ENCODE peak calls at places on chromosomes 1 and 21, in six cellular contexts. C is uterus, J is H1, X is esophagus squamous epithelium, G is Peyer's patch, P is body of pancreas. Z is an unnamed sample.

GRCh38 chr1:198632007-198632406 is 6.8 kb upstream of the PTPRC start:
- DNase-seq in C (no peak), J (no peak), X (no peak), G (no peak), P (no peak), Z (peak; percentile 50)

GRCh38 chr1:232562855-232563510 is 67.0 kb downstream of the SIPA1L2 start:
- DNase-seq in C (no peak), J (no peak), X (no peak), G (no peak), P (no peak), Z (no peak)

GRCh38 chr1:119885903-119886783 is 10.2 kb downstream of the ADAM30 start:
- DNase-seq in C (peak; percentile 38), J (no peak), X (no peak), G (peak; percentile 68), P (peak; percentile 66), Z (peak; percentile 79)

GRCh38 chr1:203839081-203839480 is 22.3 kb upstream of the SNRPE start:
- DNase-seq in C (no peak), J (no peak), X (no peak), G (no peak), P (no peak), Z (no peak)

GRCh38 chr1:19009126-19009881 is 52.8 kb upstream of the IFFO2 start:
- DNase-seq in C (no peak), J (no peak), X (no peak), G (no peak), P (no peak), Z (no peak)

GRCh38 chr1:40257313-40257687 is 736 bp upstream of the ZMPSTE24 start:
- DNase-seq in C (no peak), J (no peak), X (no peak), G (no peak), P (peak; percentile 17), Z (no peak)

GRCh38 chr1:65235867-65236805 is 73.2 kb upstream of the DNAJC6 start:
- DNase-seq in C (no peak), J (no peak), X (no peak), G (no peak), P (no peak), Z (peak; percentile 79)

GRCh38 chr1:55375617-55376258 is 160.6 kb upstream of the USP24 start:
- DNase-seq in C (peak; percentile 34), J (no peak), X (no peak), G (no peak), P (peak; percentile 47), Z (peak; percentile 46)

GRCh38 chr1:205192287-205192686 is 19.2 kb downstream of the DSTYK start:
- DNase-seq in C (no peak), J (no peak), X (no peak), G (no peak), P (no peak), Z (no peak)

GRCh38 chr1:41913025-41913424 is 5.7 kb downstream of the HIVEP3 start:
- DNase-seq in C (no peak), J (no peak), X (no peak), G (no peak), P (no peak), Z (no peak)

GRCh38 chr1:83860506-83861221 is 138.3 kb downstream of the TTLL7 start:
- DNase-seq in C (peak; percentile 39), J (peak; percentile 34), X (peak; percentile 2), G (peak; percentile 91), P (peak; percentile 90), Z (peak; percentile 67)

GRCh38 chr1:26225033-26225831 is 8.8 kb upstream of the CEP85 start:
- DNase-seq in C (peak; percentile 37), J (no peak), X (no peak), G (peak; percentile 89), P (peak; percentile 93), Z (no peak)

GRCh38 chr1:54324031-54324654 is 82.1 kb downstream of the SSBP3 start:
- DNase-seq in C (peak; percentile 69), J (no peak), X (no peak), G (no peak), P (no peak), Z (no peak)

GRCh38 chr1:47332779-47333577 is 612 bp upstream of the CMPK1 start:
- DNase-seq in C (no peak), J (no peak), X (no peak), G (no peak), P (no peak), Z (no peak)

GRCh38 chr1:218315638-218316037 is 29.5 kb upstream of the TGFB2 start:
- DNase-seq in C (no peak), J (no peak), X (no peak), G (no peak), P (no peak), Z (no peak)

GRCh38 chr1:176989023-176989422 is 175.5 kb downstream of the ASTN1 start:
- DNase-seq in C (no peak), J (no peak), X (no peak), G (no peak), P (no peak), Z (no peak)

GRCh38 chr1:145962157-145963102 is 1.9 kb downstream of the ANKRD34A start:
- DNase-seq in C (peak; percentile 68), J (no peak), X (no peak), G (peak; percentile 67), P (no peak), Z (peak; percentile 37)

GRCh38 chr21:31733521-31734149 is 1.7 kb upstream of the SCAF4 start:
- DNase-seq in C (no peak), J (no peak), X (no peak), G (no peak), P (no peak), Z (peak; percentile 63)

GRCh38 chr21:8991968-8992621 is 1529.3 kb upstream of the TPTE start:
- DNase-seq in C (no peak), J (no peak), X (no peak), G (no peak), P (no peak), Z (no peak)

GRCh38 chr1:182971219-182971618 is 18.3 kb upstream of the SHCBP1L start:
- DNase-seq in C (no peak), J (no peak), X (no peak), G (no peak), P (no peak), Z (no peak)

GRCh38 chr1:93443456-93443855 is 4.5 kb upstream of the FNBP1L start:
- DNase-seq in C (no peak), J (no peak), X (no peak), G (no peak), P (no peak), Z (no peak)

GRCh38 chr1:87869563-87869962 is 540.9 kb downstream of the LMO4 start:
- DNase-seq in C (no peak), J (no peak), X (no peak), G (no peak), P (no peak), Z (no peak)

GRCh38 chr1:87864676-87865075 is 536.0 kb downstream of the LMO4 start:
- DNase-seq in C (no peak), J (no peak), X (no peak), G (no peak), P (no peak), Z (no peak)

GRCh38 chr1:87867631-87868030 is 539.0 kb downstream of the LMO4 start:
- DNase-seq in C (no peak), J (no peak), X (no peak), G (no peak), P (no peak), Z (no peak)

GRCh38 chr1:87863317-87863716 is 534.6 kb downstream of the LMO4 start:
- DNase-seq in C (no peak), J (no peak), X (no peak), G (no peak), P (no peak), Z (no peak)

DNA sequence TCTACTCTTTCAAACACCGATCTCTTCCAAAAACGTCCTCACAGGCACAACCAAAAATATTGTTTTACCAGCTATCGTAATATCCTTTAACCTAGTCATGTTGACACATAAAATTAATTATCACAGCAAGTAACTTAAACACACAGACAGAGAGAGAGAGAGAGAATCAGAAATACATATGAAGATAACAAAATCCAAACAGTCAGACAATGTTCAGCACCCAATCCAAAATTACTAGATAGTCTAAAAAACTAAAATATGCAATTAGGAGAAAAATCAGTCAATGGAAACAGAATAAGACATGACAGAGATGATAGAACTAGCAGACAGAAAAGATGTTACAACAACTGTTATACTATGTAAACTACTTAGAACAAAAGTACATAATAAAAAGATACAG is 537.7 kb downstream of the LMO4 start:
- DNase-seq in C (no peak), J (no peak), X (no peak), G (no peak), P (no peak), Z (no peak)
- TF ChIP-seq POLR2A in C (no peak), J (no peak), X (no peak), G (no peak), P (no peak), Z (no peak)

GRCh38 chr21:40516336-40516735 is 330.6 kb downstream of the DSCAM start:
- DNase-seq in C (no peak), J (no peak), X (no peak), G (no peak), P (peak; percentile 16), Z (no peak)
- TF ChIP-seq POLR2A in C (no peak), J (no peak), X (no peak), G (no peak), P (no peak), Z (no peak)

GRCh38 chr1:155166006-155166372 is 7.1 kb downstream of the KRTCAP2 start:
- DNase-seq in C (no peak), J (no peak), X (no peak), G (no peak), P (no peak), Z (no peak)

GRCh38 chr1:155166373-155167165 is 6.5 kb downstream of the KRTCAP2 start:
- DNase-seq in C (no peak), J (no peak), X (no peak), G (no peak), P (peak; percentile 30), Z (no peak)

GRCh38 chr1:155169541-155169940 is 3.6 kb downstream of the KRTCAP2 start:
- DNase-seq in C (no peak), J (no peak), X (no peak), G (no peak), P (no peak), Z (no peak)

GRCh38 chr1:155168456-155169210 is 4.5 kb downstream of the KRTCAP2 start:
- DNase-seq in C (no peak), J (no peak), X (no peak), G (no peak), P (no peak), Z (no peak)

GRCh38 chr1:155167166-155168104 is 5.7 kb downstream of the KRTCAP2 start:
- DNase-seq in C (peak; percentile 82), J (no peak), X (no peak), G (peak; percentile 92), P (peak; percentile 90), Z (peak; percentile 94)
- TF ChIP-seq POLR2A in C (no peak), J (no peak), X (no peak), G (no peak), P (no peak), Z (no peak)

DNA sequence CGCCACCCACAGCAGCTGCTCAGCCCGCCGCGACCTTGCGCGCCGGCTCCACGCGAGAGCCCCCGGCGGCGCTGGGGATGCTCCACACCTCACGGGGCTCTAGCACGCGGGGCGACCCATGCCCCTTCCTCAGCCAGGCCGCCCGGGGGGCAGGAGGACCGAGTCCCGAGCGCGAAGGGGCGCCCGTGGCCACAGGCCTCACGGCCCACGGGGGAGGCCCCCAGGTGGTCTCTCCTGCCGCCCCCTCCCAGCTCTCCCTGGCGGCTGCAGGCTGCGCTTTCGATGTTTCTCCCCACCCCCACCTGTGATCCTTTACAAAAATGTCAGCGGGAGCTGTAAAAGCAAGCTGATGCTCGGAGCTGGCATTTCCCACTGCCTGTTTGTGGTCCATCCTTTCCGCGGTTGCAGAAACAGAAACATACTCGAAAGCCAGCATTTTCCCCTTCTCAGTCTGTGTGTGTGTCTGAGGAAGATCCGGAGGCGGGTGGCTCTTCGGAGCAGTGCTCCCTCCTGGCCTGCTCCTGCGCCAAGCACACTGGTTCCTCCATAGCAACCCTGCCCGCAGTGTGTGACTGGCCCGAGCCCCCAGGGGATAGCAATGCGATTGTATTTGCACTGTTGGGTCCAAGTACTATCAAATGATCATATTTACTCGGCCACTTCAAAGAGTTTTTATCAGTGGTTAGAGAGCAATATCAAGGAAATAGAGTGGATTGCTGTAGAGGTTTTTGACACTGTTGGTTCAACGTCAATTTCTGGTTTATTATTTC is 2.1 kb downstream of the KIF26B start:
- DNase-seq in C (no peak), J (no peak), X (no peak), G (no peak), P (no peak), Z (no peak)
- TF ChIP-seq POLR2A in C (no peak), J (no peak), X (no peak), G (no peak), P (no peak), Z (no peak)